ENCODE peak calls at places on chromosomes 1 and 21, in four cellular contexts. One of them, this sample, is unnamed.
A peak's percentile ranks its signal among the peaks of the same experiment; 100 is the strongest.

GRCh38 chr1:54465351-54465811 is 59.2 kb upstream of the SSBP3 start:
- DNase-seq in fibroblast of lung: no peak
- DNase-seq in aorta: peak; percentile 17
- DNase-seq in small intestine: no peak
- DNase-seq in this sample: no peak

GRCh38 chr1:213698092-213698702 is 289.6 kb upstream of the PROX1 start:
- DNase-seq in fibroblast of lung: no peak
- DNase-seq in aorta: no peak
- DNase-seq in small intestine: peak; percentile 57
- DNase-seq in this sample: no peak

GRCh38 chr1:32178380-32179192 is 889 bp upstream of the TXLNA start:
- DNase-seq in small intestine: no peak
- DNase-seq in aorta: no peak
- DNase-seq in fibroblast of lung: no peak
- DNase-seq in this sample: no peak

GRCh38 chr21:14825405-14826032 is 239.3 kb downstream of the NRIP1 start:
- DNase-seq in small intestine: no peak
- DNase-seq in aorta: no peak
- DNase-seq in fibroblast of lung: no peak
- DNase-seq in this sample: no peak

GRCh38 chr21:37145635-37146111 is 72.6 kb downstream of the TTC3 start:
- DNase-seq in aorta: no peak
- DNase-seq in fibroblast of lung: peak; percentile 78
- DNase-seq in small intestine: no peak
- DNase-seq in this sample: no peak

GRCh38 chr1:46131093-46131492 is 1.3 kb downstream of the PIK3R3 start:
- DNase-seq in fibroblast of lung: no peak
- DNase-seq in aorta: no peak
- DNase-seq in small intestine: peak; percentile 9
- DNase-seq in this sample: no peak

GRCh38 chr1:8059161-8059622 is 33.1 kb upstream of the ERRFI1 start:
- DNase-seq in aorta: no peak
- DNase-seq in small intestine: no peak
- DNase-seq in fibroblast of lung: peak; percentile 82
- DNase-seq in this sample: no peak

GRCh38 chr1:60428161-60428560 is 354.6 kb upstream of the C1orf87 start:
- DNase-seq in small intestine: no peak
- DNase-seq in aorta: no peak
- DNase-seq in fibroblast of lung: no peak
- DNase-seq in this sample: no peak

GRCh38 chr1:17878837-17879236 is 123.7 kb downstream of the ACTL8 start:
- DNase-seq in aorta: no peak
- DNase-seq in small intestine: no peak
- DNase-seq in fibroblast of lung: peak; percentile 88
- DNase-seq in this sample: no peak

GRCh38 chr1:117646007-117646913 is 40.4 kb downstream of the TENT5C start:
- DNase-seq in fibroblast of lung: no peak
- DNase-seq in small intestine: peak; percentile 70
- DNase-seq in aorta: no peak
- DNase-seq in this sample: no peak

GRCh38 chr1:109084563-109085517 is 5.7 kb upstream of the TMEM167B start:
- DNase-seq in fibroblast of lung: peak; percentile 78
- DNase-seq in small intestine: no peak
- DNase-seq in aorta: no peak
- DNase-seq in this sample: no peak

GRCh38 chr1:210445485-210445884 is 116.8 kb downstream of the HHAT start:
- DNase-seq in aorta: no peak
- DNase-seq in small intestine: no peak
- DNase-seq in fibroblast of lung: no peak
- DNase-seq in this sample: no peak

GRCh38 chr1:35298464-35298863 is 30.0 kb downstream of the ZMYM4 start:
- DNase-seq in small intestine: peak; percentile 46
- DNase-seq in aorta: no peak
- DNase-seq in fibroblast of lung: peak; percentile 44
- DNase-seq in this sample: peak; percentile 4

GRCh38 chr1:111203681-111204210 is 3.3 kb upstream of the DENND2D start:
- DNase-seq in fibroblast of lung: peak; percentile 46
- DNase-seq in aorta: peak; percentile 87
- DNase-seq in small intestine: peak; percentile 88
- DNase-seq in this sample: peak; percentile 84
- H3K4me3 ChIP-seq in fibroblast of lung: peak overlapping the region; percentile 54
- H3K4me3 ChIP-seq in aorta: peak overlapping the region; percentile 46
- H3K4me3 ChIP-seq in small intestine: peak overlapping the region; percentile 82
- H3K4me3 ChIP-seq in this sample: peak overlapping the region; percentile 70

DNA sequence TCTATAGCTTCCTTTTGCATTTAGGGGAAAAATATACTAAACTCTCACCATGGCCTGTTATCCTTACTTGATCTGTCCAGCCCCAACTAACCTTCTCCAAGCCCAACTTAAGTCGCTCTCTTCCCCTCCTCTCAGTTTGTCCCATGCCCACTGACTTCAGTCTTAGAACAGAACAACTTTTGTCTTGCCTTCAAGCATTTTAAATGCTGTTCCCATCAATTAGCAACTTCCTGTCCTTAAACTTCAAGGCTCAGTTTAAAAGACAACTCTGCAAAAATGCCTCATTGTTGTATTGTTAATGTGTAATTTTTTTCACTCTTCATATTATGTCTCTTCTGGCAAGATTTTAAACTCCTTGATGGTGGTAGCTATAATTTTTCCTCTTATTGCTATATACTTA is 526.9 kb downstream of the NEGR1 start:
- DNase-seq in fibroblast of lung: no peak
- DNase-seq in small intestine: no peak
- DNase-seq in aorta: no peak
- DNase-seq in this sample: no peak
- H3K27ac ChIP-seq in fibroblast of lung: no peak overlapping the region
- H3K27ac ChIP-seq in small intestine: no peak overlapping the region
- H3K27ac ChIP-seq in aorta: no peak overlapping the region
- H3K27ac ChIP-seq in this sample: no peak overlapping the region

GRCh38 chr1:165508291-165508690 is 35.5 kb upstream of the LRRC52 start:
- DNase-seq in small intestine: no peak
- DNase-seq in aorta: no peak
- DNase-seq in fibroblast of lung: no peak
- DNase-seq in this sample: no peak

GRCh38 chr1:165507570-165507969 is 36.2 kb upstream of the LRRC52 start:
- DNase-seq in fibroblast of lung: no peak
- DNase-seq in small intestine: no peak
- DNase-seq in aorta: no peak
- DNase-seq in this sample: no peak

GRCh38 chr1:165516469-165516868 is 27.3 kb upstream of the LRRC52 start:
- DNase-seq in small intestine: no peak
- DNase-seq in fibroblast of lung: no peak
- DNase-seq in aorta: no peak
- DNase-seq in this sample: no peak

DNA sequence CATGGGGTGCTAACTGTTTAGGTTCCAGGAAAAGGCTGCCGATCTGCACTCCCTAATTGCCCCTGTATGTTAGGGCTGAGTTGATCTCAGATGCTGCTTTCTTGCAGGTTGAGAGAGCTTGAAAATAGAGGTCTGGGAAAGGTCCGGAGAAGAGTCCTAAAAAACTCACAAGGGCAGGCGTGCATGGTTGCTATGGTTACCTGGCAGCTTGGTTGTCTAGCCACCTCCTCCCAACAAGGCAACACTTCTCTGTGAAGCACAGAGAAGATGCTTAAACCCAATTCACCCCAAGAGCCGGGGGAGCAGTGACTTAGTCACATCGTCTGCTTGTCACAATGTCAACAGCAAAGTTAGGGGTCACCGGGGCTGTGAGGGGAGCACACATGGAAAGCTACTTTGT is 31.0 kb upstream of the LRRC52 start:
- DNase-seq in small intestine: no peak
- DNase-seq in fibroblast of lung: no peak
- DNase-seq in aorta: no peak
- DNase-seq in this sample: no peak
- H3K4me3 ChIP-seq in small intestine: no peak overlapping the region
- H3K4me3 ChIP-seq in fibroblast of lung: no peak overlapping the region
- H3K4me3 ChIP-seq in aorta: no peak overlapping the region
- H3K4me3 ChIP-seq in this sample: no peak overlapping the region

DNA sequence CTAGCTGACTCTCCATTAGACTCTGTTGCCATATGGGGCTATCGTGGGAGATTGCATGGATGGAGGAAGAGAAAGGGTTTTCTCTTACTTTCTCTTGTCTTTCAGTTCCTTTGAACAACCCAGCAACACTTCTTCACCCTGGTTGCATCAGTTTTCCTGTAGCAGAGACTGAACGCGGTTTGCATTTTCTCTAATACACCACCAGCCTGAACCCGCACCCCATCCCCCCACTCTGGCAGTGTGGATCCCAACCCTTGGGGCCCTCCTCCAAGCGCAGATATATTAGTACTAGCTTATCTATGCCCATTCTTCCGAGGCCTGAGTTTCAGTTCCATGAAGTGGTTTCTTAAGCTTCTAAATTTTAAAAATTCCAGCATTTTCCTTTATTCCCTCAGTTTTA is 12.6 kb downstream of the DR1 start:
- DNase-seq in aorta: no peak
- DNase-seq in small intestine: no peak
- DNase-seq in fibroblast of lung: no peak
- DNase-seq in this sample: no peak
- H3K27ac ChIP-seq in aorta: no peak overlapping the region
- H3K27ac ChIP-seq in small intestine: no peak overlapping the region
- H3K27ac ChIP-seq in fibroblast of lung: no peak overlapping the region
- H3K27ac ChIP-seq in this sample: no peak overlapping the region

GRCh38 chr21:32337206-32337605 is 38.6 kb downstream of the MRAP start:
- DNase-seq in fibroblast of lung: no peak
- DNase-seq in small intestine: no peak
- DNase-seq in aorta: no peak
- DNase-seq in this sample: no peak

GRCh38 chr21:32335601-32336575 is 37.2 kb downstream of the MRAP start:
- DNase-seq in fibroblast of lung: peak; percentile 61
- DNase-seq in aorta: no peak
- DNase-seq in small intestine: no peak
- DNase-seq in this sample: no peak

GRCh38 chr21:32340863-32341848 is 42.5 kb downstream of the MRAP start:
- DNase-seq in fibroblast of lung: no peak
- DNase-seq in small intestine: no peak
- DNase-seq in aorta: no peak
- DNase-seq in this sample: no peak

GRCh38 chr21:32336711-32337110 is 38.1 kb downstream of the MRAP start:
- DNase-seq in fibroblast of lung: peak; percentile 61
- DNase-seq in small intestine: no peak
- DNase-seq in aorta: no peak
- DNase-seq in this sample: no peak

GRCh38 chr21:32338209-32338921 is 39.7 kb downstream of the MRAP start:
- DNase-seq in aorta: no peak
- DNase-seq in fibroblast of lung: no peak
- DNase-seq in small intestine: no peak
- DNase-seq in this sample: no peak
- H3K4me3 ChIP-seq in aorta: no peak overlapping the region
- H3K4me3 ChIP-seq in fibroblast of lung: no peak overlapping the region
- H3K4me3 ChIP-seq in small intestine: no peak overlapping the region
- H3K4me3 ChIP-seq in this sample: no peak overlapping the region